ENCODE peak calls at places on chromosomes 13 and 19, in ten cellular contexts. K is HepG2, D is stomach, F is transverse colon, J is breast epithelium, I is spleen, M is suprapubic skin, T is HCT116, E is sigmoid colon, L is GM12878. R is an unnamed sample.

GRCh38 chr13:19181621-19182485 is at the start of gene TUBA3C:
- DNase-seq in L (no peak), I (no peak), M (peak), E (no peak), T (no peak), J (peak), D (peak), F (no peak), K (no peak), R (peak)

GRCh38 chr19:50639121-50640112 is at the start of gene SYT3:
- DNase-seq in K (no peak), F (peak), E (peak), M (no peak), I (peak), J (no peak), T (no peak), L (no peak), D (peak), R (peak)

GRCh38 chr13:110014719-110015118 is 228.3 kb upstream of the IRS2 start:
- DNase-seq in E (no peak), D (no peak), J (no peak), T (no peak), F (no peak), K (no peak), I (no peak), L (no peak), M (no peak), R (peak)

GRCh38 chr13:67118277-67118676 is 111.9 kb downstream of the PCDH9 start:
- DNase-seq in K (no peak), I (no peak), L (no peak), J (no peak), D (no peak), E (no peak), M (no peak), F (no peak), T (no peak), R (no peak)

GRCh38 chr13:97911311-97912138 is 42.0 kb upstream of the IPO5 start:
- DNase-seq in J (no peak), K (peak), D (no peak), I (no peak), F (no peak), T (peak), E (no peak), M (no peak), L (no peak), R (no peak)

GRCh38 chr13:46143239-46143701 is 38.4 kb upstream of the CPB2 start:
- DNase-seq in F (no peak), T (no peak), K (peak), I (no peak), L (no peak), J (no peak), D (no peak), M (no peak), E (no peak), R (peak)

GRCh38 chr19:58545286-58546068 is 1.6 kb downstream of the TRIM28 start:
- DNase-seq in T (no peak), I (no peak), L (no peak), D (no peak), F (no peak), E (peak), K (no peak), J (no peak), M (no peak), R (no peak)

GRCh38 chr13:34943675-34944634 is 1.9 kb downstream of the NBEA start:
- DNase-seq in D (no peak), T (no peak), E (no peak), L (no peak), M (no peak), K (no peak), F (no peak), I (no peak), J (no peak), R (no peak)

GRCh38 chr19:51971624-51972023 is 15.0 kb downstream of the ZNF350 start:
- DNase-seq in M (no peak), J (no peak), F (no peak), T (no peak), K (no peak), I (no peak), D (no peak), L (no peak), E (no peak), R (no peak)

GRCh38 chr19:58551577-58552471 is 3.1 kb downstream of the CHMP2A start:
- DNase-seq in T (no peak), D (no peak), I (no peak), E (no peak), K (no peak), J (no peak), F (no peak), L (no peak), M (no peak), R (no peak)

GRCh38 chr13:101489635-101490034 is 37.2 kb downstream of the ITGBL1 start:
- DNase-seq in F (no peak), T (no peak), D (no peak), J (no peak), I (no peak), E (no peak), L (no peak), K (no peak), M (no peak), R (no peak)

GRCh38 chr13:87084192-87084591 is 587.0 kb upstream of the SLITRK5 start:
- DNase-seq in J (no peak), T (no peak), K (no peak), E (no peak), I (no peak), D (no peak), M (no peak), L (no peak), F (no peak), R (no peak)

GRCh38 chr19:42088471-42089190 is 12.7 kb downstream of the ZNF574 start:
- DNase-seq in E (no peak), L (no peak), M (no peak), F (no peak), K (no peak), J (no peak), T (no peak), D (no peak), I (no peak), R (no peak)

GRCh38 chr13:24606486-24607170 is 73.6 kb upstream of the ATP12A start:
- DNase-seq in K (no peak), D (no peak), F (no peak), J (no peak), I (no peak), E (no peak), M (no peak), L (no peak), T (no peak), R (no peak)

GRCh38 chr13:40984670-40985366 is 34.3 kb downstream of the ELF1 start:
- DNase-seq in M (no peak), F (no peak), K (no peak), L (peak), T (no peak), E (no peak), J (no peak), D (no peak), I (no peak), R (no peak)

GRCh38 chr13:43895940-43896339 is 16.2 kb downstream of the LACC1 start:
- DNase-seq in D (no peak), F (no peak), E (no peak), J (peak), M (no peak), K (no peak), T (no peak), I (no peak), L (no peak), R (no peak)

GRCh38 chr13:105670179-105671015 is 865.1 kb downstream of the EFNB2 start:
- DNase-seq in E (no peak), K (no peak), L (no peak), D (no peak), M (no peak), J (no peak), I (no peak), F (no peak), T (no peak), R (no peak)

GRCh38 chr13:97068146-97068545 is 73.9 kb upstream of the OXGR1 start:
- DNase-seq in D (no peak), E (no peak), F (no peak), L (no peak), J (no peak), K (no peak), I (no peak), T (no peak), M (no peak), R (no peak)

GRCh38 chr13:51007216-51007615 is 97.6 kb downstream of the RNASEH2B start:
- DNase-seq in D (no peak), L (no peak), F (no peak), J (no peak), E (no peak), K (no peak), T (no peak), I (no peak), M (no peak), R (no peak)

DNA sequence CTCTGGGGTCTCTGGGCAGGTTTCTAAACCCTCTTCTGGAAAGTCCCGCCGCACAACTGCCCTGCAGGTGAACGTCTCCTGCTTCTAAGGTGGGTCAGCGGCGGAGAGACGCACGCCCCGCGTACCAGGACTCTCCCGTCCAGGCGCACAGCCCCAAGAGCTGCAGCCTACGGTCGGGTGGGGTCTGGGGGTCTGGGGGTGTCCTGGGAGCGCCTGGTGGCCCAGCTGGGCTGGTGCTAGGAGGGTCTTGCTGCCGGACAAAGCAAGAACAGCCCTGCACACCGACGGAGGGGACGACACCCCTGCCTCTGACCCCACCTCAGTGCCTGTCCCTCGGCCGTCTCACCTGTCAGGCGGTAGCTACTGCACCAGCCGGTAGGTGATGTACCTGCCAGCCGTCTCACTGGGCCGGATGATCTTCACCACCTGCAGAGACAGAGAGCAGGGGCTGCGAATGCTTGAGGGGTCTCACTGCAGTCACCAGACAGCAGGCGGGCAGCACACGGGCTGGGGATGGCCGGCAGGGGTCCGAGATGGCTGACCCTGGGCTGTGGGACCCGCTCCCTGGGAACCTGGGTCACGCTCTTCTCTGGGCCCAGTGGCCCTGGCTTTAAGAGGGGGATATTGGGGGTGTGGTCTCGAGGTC is 5.9 kb downstream of the POLR2E start:
- DNase-seq in L (no peak), E (no peak), I (peak), F (no peak), K (no peak), T (no peak), D (no peak), J (no peak), M (no peak), R (no peak)
- TF ChIP-seq POLR2AphosphoS5 in L (no peak), E (no peak), I (peak), F (no peak), K (peak), T (no peak), D (no peak), J (no peak), M (no peak), R (no peak)

DNA sequence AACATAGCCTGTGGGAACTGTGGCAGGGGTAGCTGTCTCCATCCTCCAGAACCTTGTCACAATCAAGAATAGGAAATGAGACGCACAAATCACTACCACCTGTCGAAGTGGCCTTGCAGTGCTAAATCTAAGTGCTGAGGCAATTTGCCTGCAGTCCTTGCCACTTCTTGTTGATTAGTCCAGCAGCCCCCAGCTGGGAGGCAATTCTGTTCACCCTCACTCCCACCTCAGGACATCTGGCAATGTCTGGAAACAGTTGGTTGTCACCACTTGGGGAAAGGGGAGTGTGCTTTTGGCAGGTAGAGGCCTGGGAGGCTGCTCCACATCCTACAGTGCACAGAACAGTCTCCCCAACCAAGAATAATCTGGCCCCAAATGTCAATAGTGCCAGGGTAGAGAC is 10.7 kb downstream of the RFX2 start:
- DNase-seq in M (no peak), J (no peak), T (no peak), D (no peak), L (no peak), I (no peak), K (no peak), E (no peak), F (no peak), R (no peak)
- H3K27ac ChIP-seq in M (peak), J (peak), T (no peak), D (peak), L (no peak), I (peak), K (no peak), E (peak), F (peak), R (no peak)

DNA sequence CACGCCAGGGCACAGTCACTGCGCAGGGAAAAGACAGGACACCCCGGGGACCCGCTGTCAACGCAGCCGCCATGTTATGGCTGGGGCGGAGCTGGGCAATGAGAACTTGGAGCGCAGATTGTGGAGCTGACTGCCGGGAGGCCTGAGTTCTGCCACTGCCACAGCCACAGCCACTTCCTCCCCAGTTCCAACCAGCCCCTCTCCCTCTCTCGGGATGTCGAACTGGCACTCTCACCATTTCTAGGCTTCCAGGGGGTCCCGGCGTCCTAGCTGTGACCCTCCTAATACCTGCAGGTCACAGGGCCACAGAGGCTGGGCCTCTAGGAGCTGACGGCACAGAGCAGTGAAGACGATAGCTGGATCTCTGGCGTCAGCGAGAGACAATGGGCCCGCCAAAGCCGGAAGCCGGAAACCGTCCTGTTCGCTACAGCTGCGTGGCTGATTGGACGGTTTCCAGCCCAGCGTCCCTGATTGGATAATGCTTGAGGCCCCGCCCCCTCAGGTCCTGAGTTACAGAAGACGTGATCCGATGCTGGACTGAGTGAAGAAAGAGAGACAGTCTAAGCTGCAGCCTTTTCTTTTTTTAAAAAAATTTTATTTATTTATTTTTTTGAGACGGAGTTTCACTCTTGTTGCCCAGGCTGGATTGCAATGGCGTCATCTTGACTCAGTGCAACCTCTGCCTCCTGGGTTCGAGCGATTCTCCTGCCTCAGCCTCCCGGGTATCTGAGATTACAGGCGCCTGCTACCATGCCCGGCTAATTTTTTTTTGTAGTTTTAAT is at the start of gene ZNF506:
- DNase-seq in K (no peak), D (peak), T (no peak), L (peak), F (peak), J (peak), M (peak), E (peak), I (peak), R (peak)
- TF ChIP-seq POLR2A in K (no peak), D (no peak), T (no peak), L (peak), F (peak), J (peak), M (peak), E (peak), I (no peak), R (peak)

GRCh38 chr19:1106841-1107654 is 3.3 kb downstream of the GPX4 start:
- DNase-seq in M (no peak), D (peak), L (no peak), F (peak), K (peak), T (no peak), E (no peak), J (no peak), I (peak), R (no peak)

GRCh38 chr19:1108291-1109031 is 4.7 kb downstream of the GPX4 start:
- DNase-seq in J (no peak), D (no peak), I (no peak), F (no peak), T (no peak), L (no peak), E (no peak), K (no peak), M (no peak), R (no peak)

GRCh38 chr19:1109032-1109541 is 5.3 kb downstream of the GPX4 start:
- DNase-seq in F (no peak), T (no peak), E (no peak), M (no peak), J (no peak), L (no peak), I (peak), D (no peak), K (no peak), R (no peak)

GRCh38 chr19:1105873-1106840 is 2.4 kb downstream of the GPX4 start:
- DNase-seq in I (peak), M (no peak), T (no peak), D (no peak), J (no peak), L (no peak), F (no peak), E (no peak), K (no peak), R (no peak)

GRCh38 chr19:1107655-1108261 is 4.0 kb downstream of the GPX4 start:
- DNase-seq in K (no peak), I (peak), E (no peak), D (no peak), M (no peak), T (no peak), F (no peak), J (no peak), L (no peak), R (no peak)
- TF ChIP-seq POLR2AphosphoS5 in K (peak), I (no peak), E (no peak), D (no peak), M (no peak), T (peak), F (no peak), J (no peak), L (no peak), R (no peak)

GRCh38 chr19:44848805-44849457 is 2.8 kb downstream of the NECTIN2 start:
- DNase-seq in J (no peak), K (no peak), T (no peak), F (no peak), E (peak), M (no peak), D (no peak), I (no peak), L (no peak), R (no peak)

GRCh38 chr19:44850641-44851109 is 4.6 kb downstream of the NECTIN2 start:
- DNase-seq in L (no peak), K (no peak), J (no peak), M (no peak), E (peak), F (no peak), T (no peak), D (peak), I (no peak), R (no peak)

GRCh38 chr19:44847144-44848035 is 1.3 kb downstream of the NECTIN2 start:
- DNase-seq in L (no peak), T (peak), F (peak), K (peak), D (peak), E (peak), I (peak), J (peak), M (peak), R (peak)

GRCh38 chr19:44848036-44848804 is 2.1 kb downstream of the NECTIN2 start:
- DNase-seq in D (no peak), F (no peak), I (no peak), M (no peak), J (peak), T (no peak), L (no peak), K (no peak), E (peak), R (peak)

DNA sequence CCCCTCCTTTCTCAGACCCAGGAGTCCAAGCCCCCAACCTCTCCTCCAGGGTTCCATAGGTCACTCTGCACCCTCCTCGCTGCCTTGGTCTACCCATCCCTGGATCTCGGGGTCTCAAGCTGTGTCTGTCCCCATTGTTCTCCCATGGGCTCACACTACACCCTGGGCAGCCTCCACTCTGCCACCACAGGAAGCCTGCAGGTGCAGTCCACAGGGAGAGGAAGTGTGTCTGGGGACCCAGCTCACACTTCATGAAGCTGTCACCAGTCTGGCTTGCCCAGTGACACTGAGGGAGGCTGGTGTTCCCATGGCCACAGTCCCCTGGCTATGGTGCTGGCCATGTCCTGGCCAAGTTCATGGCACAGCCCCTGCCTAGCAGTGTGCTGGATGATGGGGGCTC is 5.3 kb downstream of the NECTIN2 start:
- DNase-seq in I (no peak), E (no peak), M (no peak), K (no peak), L (no peak), F (no peak), D (no peak), T (no peak), J (no peak), R (no peak)
- H3K27ac ChIP-seq in I (no peak), E (no peak), M (no peak), K (no peak), L (no peak), F (no peak), D (peak), T (no peak), J (peak), R (peak)

GRCh38 chr13:81302125-81302524 is 961.2 kb upstream of the SPRY2 start:
- DNase-seq in M (no peak), D (no peak), J (no peak), I (no peak), F (no peak), E (no peak), K (no peak), T (no peak), L (no peak), R (no peak)
- TF ChIP-seq POLR2A in M (no peak), D (no peak), J (no peak), I (no peak), F (no peak), E (no peak), K (no peak), T (no peak), L (no peak), R (no peak)

DNA sequence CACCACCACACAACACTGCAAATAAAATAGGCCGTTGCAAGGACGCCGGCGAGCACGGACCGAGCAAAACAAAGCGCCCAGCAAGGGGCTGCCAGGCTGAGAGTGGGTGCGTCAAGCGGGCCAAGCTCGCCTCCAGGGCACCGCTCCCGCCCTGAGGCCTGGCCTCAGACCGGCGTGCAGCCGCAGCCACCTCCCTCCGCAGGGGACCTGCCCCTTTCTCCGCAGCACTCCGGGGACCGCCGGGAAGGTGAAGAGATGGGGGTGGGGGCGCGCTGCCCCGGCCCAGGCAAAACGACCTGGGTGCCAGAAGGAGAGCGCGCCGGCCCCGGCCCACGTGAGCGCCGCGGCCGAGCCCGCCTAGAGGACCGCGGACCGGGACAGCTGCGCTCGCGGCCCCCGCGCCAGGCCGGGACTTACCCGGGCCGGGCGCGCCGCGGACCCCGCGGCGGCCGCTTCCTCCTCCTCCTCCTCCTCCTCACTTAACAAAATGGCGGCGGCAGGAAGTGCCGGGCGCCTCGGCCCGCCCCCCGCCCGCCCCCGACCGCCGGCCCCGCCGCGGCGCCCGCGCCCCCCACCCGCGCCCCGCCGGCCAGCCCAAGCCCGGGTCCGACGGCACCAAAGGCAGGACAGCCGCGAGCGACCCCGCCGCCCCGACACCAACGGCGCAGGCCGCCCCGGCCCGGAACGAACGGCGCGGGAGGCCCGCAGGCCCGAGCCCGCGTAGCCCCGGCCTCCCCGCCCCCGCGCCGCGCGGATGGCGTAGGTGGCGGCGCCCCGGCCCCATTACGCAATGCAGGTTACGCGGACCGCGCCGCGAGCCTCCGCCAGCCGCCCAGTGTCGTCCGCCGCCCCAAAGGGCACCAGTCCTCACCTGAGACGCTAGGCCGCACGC is 674 bp downstream of the BRD4 start:
- DNase-seq in F (peak), E (peak), J (peak), D (peak), I (peak), K (no peak), L (no peak), T (no peak), M (no peak), R (peak)
- TF ChIP-seq POLR2AphosphoS5 in F (peak), E (no peak), J (no peak), D (no peak), I (peak), K (no peak), L (peak), T (no peak), M (no peak), R (no peak)

GRCh38 chr19:37719927-37720265 is 335 bp upstream of the ZNF607 start:
- DNase-seq in K (no peak), I (no peak), F (no peak), E (no peak), M (no peak), L (no peak), J (no peak), D (no peak), T (no peak), R (no peak)
- H3K27ac ChIP-seq in K (no peak), I (peak), F (peak), E (peak), M (no peak), L (no peak), J (peak), D (peak), T (no peak), R (peak)